ENCODE peak calls at places on chromosomes 11 and 22, in five cellular contexts. K, W, D, C and P are unnamed samples.

GRCh38 chr11:85813721-85814120 is 2.8 kb upstream of the SYTL2 start:
- DNase-seq in D (no peak), C (no peak), W (no peak), K (no peak), P (no peak)

GRCh38 chr11:111975076-111975806 is 38.1 kb downstream of the DIXDC1 start:
- DNase-seq in W (no peak), K (no peak), D (no peak), C (no peak), P (no peak)

GRCh38 chr11:17263803-17264202 is 12.7 kb upstream of the NUCB2 start:
- DNase-seq in C (no peak), W (peak), K (no peak), D (no peak), P (no peak)

GRCh38 chr11:208917-209260 is 1.4 kb downstream of the RIC8A start:
- DNase-seq in D (no peak), C (no peak), K (no peak), W (no peak), P (no peak)

GRCh38 chr11:12901874-12902481 is 107.1 kb upstream of the RASSF10 start:
- DNase-seq in C (no peak), K (no peak), D (no peak), W (no peak), P (no peak)

GRCh38 chr11:111349191-111349695 is 29.8 kb downstream of the POU2AF1 start:
- DNase-seq in W (no peak), D (no peak), C (no peak), K (no peak), P (no peak)

GRCh38 chr22:28198692-28199091 is 279.6 kb upstream of the PITPNB start:
- DNase-seq in W (no peak), C (no peak), K (no peak), D (no peak), P (no peak)

GRCh38 chr22:17152340-17152739 is 6.7 kb downstream of the HDHD5 start:
- DNase-seq in C (no peak), K (no peak), W (no peak), D (no peak), P (no peak)

GRCh38 chr22:24175160-24175808 is 6.0 kb upstream of the SUSD2 start:
- DNase-seq in W (peak), C (peak), D (peak), K (peak), P (peak)

GRCh38 chr11:61835663-61836024 is 7.5 kb downstream of the FADS2 start:
- DNase-seq in C (no peak), W (no peak), K (no peak), D (no peak), P (no peak)

GRCh38 chr22:33883961-33884808 is 36.1 kb downstream of the LARGE1 start:
- DNase-seq in C (peak), D (no peak), W (no peak), K (no peak), P (no peak)

GRCh38 chr11:96303067-96303466 is 39.9 kb downstream of the MAML2 start:
- DNase-seq in K (no peak), D (no peak), C (no peak), W (peak), P (no peak)

GRCh38 chr11:115941481-115941993 is 437.3 kb upstream of the CADM1 start:
- DNase-seq in K (no peak), W (peak), D (peak), C (no peak), P (peak)